ENCODE peak calls at places on chromosomes 7 and 10, in eight cellular contexts. U is mammary epithelial cell, K is DND-41, W is heart left ventricle, H is GM23248, Z is neural progenitor cell, G is Panc1, D is GM23338. P is an unnamed sample.
A peak's percentile ranks its signal among the peaks of the same experiment; 100 is the strongest.

GRCh38 chr10:110549211-110549610 is 18.3 kb upstream of the SMC3 start:
- DNase-seq in U (no peak), K (no peak), W (no peak), H (no peak), Z (no peak), G (no peak), D (no peak), P (no peak)

GRCh38 chr7:142568430-142569097 is 180.7 kb upstream of the PRSS1 start:
- DNase-seq in U (peak; percentile 71), K (no peak), W (no peak), H (peak; percentile 92), Z (no peak), G (peak; percentile 86), D (no peak), P (no peak)

GRCh38 chr7:33128990-33129805 is at the start of gene BBS9:
- DNase-seq in U (peak; percentile 95), K (peak; percentile 92), W (peak; percentile 96), H (peak; percentile 98), Z (peak; percentile 98), G (peak; percentile 78), D (peak; percentile 97), P (peak; percentile 88)

GRCh38 chr7:52779004-52779403 is 256.4 kb upstream of the POM121L12 start:
- DNase-seq in U (no peak), K (no peak), W (no peak), H (no peak), Z (no peak), G (no peak), D (no peak), P (no peak)

GRCh38 chr10:3935141-3935540 is 150.1 kb upstream of the KLF6 start:
- DNase-seq in U (peak; percentile 77), K (peak; percentile 48), W (peak; percentile 42), H (peak; percentile 96), Z (no peak), G (no peak), D (no peak), P (no peak)

GRCh38 chr7:145884716-145885514 is 231.7 kb upstream of the CNTNAP2 start:
- DNase-seq in U (no peak), K (no peak), W (no peak), H (no peak), Z (no peak), G (no peak), D (no peak), P (no peak)

GRCh38 chr7:150450491-150450992 is at the start of gene GIMAP8:
- DNase-seq in U (no peak), K (peak; percentile 53), W (peak; percentile 87), H (no peak), Z (no peak), G (no peak), D (peak; percentile 8), P (no peak)

GRCh38 chr7:101814996-101815825 is 2.2 kb upstream of the CUX1 start:
- DNase-seq in U (peak; percentile 21), K (peak; percentile 73), W (peak; percentile 40), H (peak; percentile 40), Z (peak; percentile 56), G (no peak), D (peak; percentile 65), P (no peak)

GRCh38 chr7:100247152-100247757 is 27.5 kb downstream of the PVRIG start:
- DNase-seq in U (peak; percentile 84), K (peak; percentile 21), W (no peak), H (peak; percentile 29), Z (peak; percentile 71), G (peak; percentile 32), D (peak; percentile 93), P (peak; percentile 43)

GRCh38 chr10:28774051-28774995 is 97.0 kb downstream of the BAMBI start:
- DNase-seq in U (no peak), K (no peak), W (no peak), H (no peak), Z (peak; percentile 14), G (no peak), D (no peak), P (no peak)

GRCh38 chr10:62614389-62615157 is 189.9 kb upstream of the ADO start:
- DNase-seq in U (peak; percentile 89), K (no peak), W (no peak), H (peak; percentile 91), Z (no peak), G (no peak), D (no peak), P (no peak)

GRCh38 chr10:6418167-6418566 is 161.9 kb downstream of the PRKCQ start:
- DNase-seq in U (no peak), K (no peak), W (no peak), H (no peak), Z (peak; percentile 18), G (no peak), D (peak; percentile 52), P (no peak)

GRCh38 chr7:42082144-42082543 is 154.9 kb downstream of the GLI3 start:
- DNase-seq in U (peak; percentile 42), K (no peak), W (no peak), H (peak; percentile 66), Z (no peak), G (no peak), D (no peak), P (no peak)

GRCh38 chr10:126187399-126187798 is 200.9 kb downstream of the ADAM12 start:
- DNase-seq in U (no peak), K (no peak), W (no peak), H (no peak), Z (no peak), G (no peak), D (peak; percentile 11), P (no peak)

GRCh38 chr10:102302611-102303010 is 57.3 kb downstream of the GBF1 start:
- DNase-seq in U (no peak), K (no peak), W (no peak), H (no peak), Z (no peak), G (no peak), D (no peak), P (no peak)

GRCh38 chr7:129835436-129836020 is 117.2 kb downstream of the UBE2H start:
- DNase-seq in U (no peak), K (no peak), W (no peak), H (no peak), Z (peak; percentile 26), G (no peak), D (no peak), P (no peak)
- H3K27ac ChIP-seq in U (no peak overlapping the region), K (no peak overlapping the region), W (peak overlapping the region; percentile 65), H (no peak overlapping the region), Z (no peak overlapping the region), G (no peak overlapping the region), D (peak overlapping the region; percentile 51), P (no peak overlapping the region)

GRCh38 chr7:46387646-46388045 is 466.6 kb upstream of the IGFBP3 start:
- DNase-seq in U (no peak), K (no peak), W (no peak), H (peak; percentile 90), Z (no peak), G (no peak), D (no peak), P (no peak)
- H3K4me1 ChIP-seq in U (peaks cover 12% of the 10 kb centered on the region), K (no peaks in the 10 kb centered on the region), W (peaks cover 7% of the 10 kb centered on the region), H (peaks cover 45% of the 10 kb centered on the region), Z (no peaks in the 10 kb centered on the region), G (no peaks in the 10 kb centered on the region), D (no peaks in the 10 kb centered on the region), P (no peaks in the 10 kb centered on the region)

GRCh38 chr10:72137583-72137982 is 49.2 kb upstream of the SPOCK2 start:
- DNase-seq in U (no peak), K (no peak), W (no peak), H (no peak), Z (no peak), G (no peak), D (no peak), P (no peak)

GRCh38 chr10:72134785-72135765 is 46.7 kb upstream of the SPOCK2 start:
- DNase-seq in U (no peak), K (no peak), W (no peak), H (no peak), Z (no peak), G (no peak), D (no peak), P (no peak)

GRCh38 chr10:72127571-72127970 is 39.2 kb upstream of the SPOCK2 start:
- DNase-seq in U (no peak), K (no peak), W (no peak), H (no peak), Z (no peak), G (no peak), D (no peak), P (no peak)

GRCh38 chr10:72133517-72133916 is 45.2 kb upstream of the SPOCK2 start:
- DNase-seq in U (peak; percentile 32), K (no peak), W (no peak), H (peak; percentile 81), Z (no peak), G (no peak), D (no peak), P (no peak)

DNA sequence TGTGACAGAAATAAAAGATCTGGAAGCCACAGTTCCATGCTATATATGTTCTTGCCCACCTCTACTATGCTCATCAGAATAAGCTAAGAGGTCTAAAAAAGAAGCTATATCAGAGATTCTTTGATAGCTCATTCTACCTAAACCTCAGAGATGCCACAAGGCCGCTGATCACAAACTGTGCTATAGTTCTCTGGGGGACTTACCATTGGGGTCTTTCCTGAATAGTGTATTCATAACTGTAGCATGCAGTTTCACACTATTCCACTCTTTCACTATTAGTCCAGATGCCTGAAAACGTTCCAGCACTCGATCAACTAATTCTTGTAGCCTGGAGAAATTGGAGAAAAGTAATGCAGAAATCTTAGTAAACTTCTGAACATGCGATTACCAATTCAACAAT is 44.5 kb upstream of the SPOCK2 start:
- DNase-seq in U (no peak), K (no peak), W (no peak), H (no peak), Z (no peak), G (no peak), D (no peak), P (no peak)
- H3K27ac ChIP-seq in U (no peak overlapping the region), K (no peak overlapping the region), W (no peak overlapping the region), H (no peak overlapping the region), Z (no peak overlapping the region), G (peak overlapping the region; percentile 65), D (peak overlapping the region; percentile 36), P (no peak overlapping the region)

GRCh38 chr10:44966816-44967509 is 7.4 kb downstream of the RASSF4 start:
- DNase-seq in U (no peak), K (no peak), W (no peak), H (no peak), Z (no peak), G (no peak), D (no peak), P (no peak)

GRCh38 chr10:44968101-44968886 is 8.7 kb downstream of the RASSF4 start:
- DNase-seq in U (no peak), K (peak; percentile 74), W (peak; percentile 71), H (peak; percentile 62), Z (no peak), G (no peak), D (no peak), P (no peak)

GRCh38 chr10:44966129-44966815 is 6.7 kb downstream of the RASSF4 start:
- DNase-seq in U (no peak), K (no peak), W (no peak), H (no peak), Z (no peak), G (no peak), D (no peak), P (no peak)

GRCh38 chr10:44968887-44969400 is 9.3 kb downstream of the RASSF4 start:
- DNase-seq in U (no peak), K (peak; percentile 18), W (no peak), H (no peak), Z (no peak), G (no peak), D (no peak), P (no peak)

DNA sequence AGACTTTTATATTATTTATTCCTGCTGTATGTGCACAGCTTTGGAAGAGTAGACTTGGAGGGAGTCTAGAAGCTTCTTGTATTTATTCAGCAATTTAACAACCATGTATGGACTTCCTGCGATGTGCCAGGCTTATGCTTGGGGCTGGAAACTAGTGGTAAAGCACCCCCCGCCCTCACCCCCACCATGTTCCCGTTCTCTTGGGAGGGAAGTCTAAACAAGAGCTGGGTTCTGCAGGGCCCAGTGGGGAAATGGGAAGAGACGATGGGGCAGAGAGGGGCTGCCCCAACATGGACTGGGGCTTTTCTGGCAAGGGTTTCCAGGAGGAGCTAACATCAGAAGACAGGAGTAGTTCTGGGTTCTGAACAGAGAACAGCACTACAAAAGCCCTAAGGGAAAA is 8.0 kb downstream of the RASSF4 start:
- DNase-seq in U (no peak), K (no peak), W (no peak), H (no peak), Z (no peak), G (no peak), D (no peak), P (no peak)
- H3K4me1 ChIP-seq in U (peaks cover 6% of the 10 kb centered on the region), K (peaks cover 30% of the 10 kb centered on the region), W (peaks cover 80% of the 10 kb centered on the region), H (no peaks in the 10 kb centered on the region), Z (peaks cover 32% of the 10 kb centered on the region), G (peaks cover 37% of the 10 kb centered on the region), D (peaks cover 36% of the 10 kb centered on the region), P (peaks cover 9% of the 10 kb centered on the region)

P was measured in iPS DF 6.9.